ENCODE peak calls at places on chromosomes 12 and 14, in six cellular contexts. I is A549, V is ascending aorta, F is ovary, A is MM.1S, D is stomach. L is an unnamed sample. For H3K4me1, the result is how much of the 10 kb centered on the place peaks cover.

GRCh38 chr12:96810477-96810876 is 96.6 kb upstream of the NEDD1 start:
- DNase-seq in I (peak), V (no peak), F (no peak), A (no peak), D (no peak), L (no peak)

GRCh38 chr12:82774666-82775065 is 88.0 kb downstream of the TMTC2 start:
- DNase-seq in I (no peak), V (no peak), F (no peak), A (no peak), D (no peak), L (no peak)

GRCh38 chr14:99574099-99574880 is 29.7 kb downstream of the CCDC85C start:
- DNase-seq in I (peak), V (no peak), F (peak), A (no peak), D (peak), L (peak)

GRCh38 chr12:106378788-106379187 is 21.2 kb downstream of the POLR3B start:
- DNase-seq in I (no peak), V (no peak), F (no peak), A (no peak), D (no peak), L (no peak)

GRCh38 chr14:39384177-39384576 is 48.1 kb downstream of the FBXO33 start:
- DNase-seq in I (no peak), V (no peak), F (no peak), A (no peak), D (no peak), L (no peak)

GRCh38 chr12:78818487-78818886 is 46.1 kb upstream of the SYT1 start:
- DNase-seq in I (peak), V (no peak), F (no peak), A (no peak), D (no peak), L (no peak)

GRCh38 chr12:116432321-116432750 is 126.8 kb upstream of the MAP1LC3B2 start:
- DNase-seq in I (no peak), V (no peak), F (no peak), A (no peak), D (no peak), L (no peak)

GRCh38 chr12:50520808-50521207 is 16.0 kb downstream of the DIP2B start:
- DNase-seq in I (no peak), V (no peak), F (no peak), A (no peak), D (no peak), L (peak)

GRCh38 chr12:132429932-132430643 is 59.9 kb upstream of the FBRSL1 start:
- DNase-seq in I (peak), V (no peak), F (no peak), A (peak), D (peak), L (peak)

GRCh38 chr14:49895480-49895879 is 2.6 kb downstream of the ARF6 start:
- DNase-seq in I (no peak), V (no peak), F (no peak), A (no peak), D (no peak), L (no peak)

GRCh38 chr12:8860165-8860961 is 37.9 kb downstream of the A2ML1 start:
- DNase-seq in I (peak), V (no peak), F (peak), A (peak), D (peak), L (peak)

GRCh38 chr12:19704966-19705365 is 265.7 kb downstream of the AEBP2 start:
- DNase-seq in I (no peak), V (no peak), F (no peak), A (no peak), D (no peak), L (no peak)

GRCh38 chr14:55138091-55138490 is 9.0 kb downstream of the LGALS3 start:
- DNase-seq in I (no peak), V (no peak), F (no peak), A (no peak), D (no peak), L (no peak)

GRCh38 chr14:74503973-74504335 is 10.4 kb downstream of the ISCA2 start:
- DNase-seq in I (no peak), V (no peak), F (no peak), A (no peak), D (no peak), L (no peak)

GRCh38 chr14:74502236-74503019 is 8.9 kb downstream of the ISCA2 start:
- DNase-seq in I (peak), V (no peak), F (peak), A (peak), D (no peak), L (peak)

GRCh38 chr14:74504412-74504811 is 10.8 kb downstream of the ISCA2 start:
- DNase-seq in I (no peak), V (no peak), F (no peak), A (no peak), D (peak), L (no peak)

GRCh38 chr14:74504874-74505617 is 11.5 kb downstream of the ISCA2 start:
- DNase-seq in I (no peak), V (no peak), F (no peak), A (no peak), D (peak), L (no peak)

DNA sequence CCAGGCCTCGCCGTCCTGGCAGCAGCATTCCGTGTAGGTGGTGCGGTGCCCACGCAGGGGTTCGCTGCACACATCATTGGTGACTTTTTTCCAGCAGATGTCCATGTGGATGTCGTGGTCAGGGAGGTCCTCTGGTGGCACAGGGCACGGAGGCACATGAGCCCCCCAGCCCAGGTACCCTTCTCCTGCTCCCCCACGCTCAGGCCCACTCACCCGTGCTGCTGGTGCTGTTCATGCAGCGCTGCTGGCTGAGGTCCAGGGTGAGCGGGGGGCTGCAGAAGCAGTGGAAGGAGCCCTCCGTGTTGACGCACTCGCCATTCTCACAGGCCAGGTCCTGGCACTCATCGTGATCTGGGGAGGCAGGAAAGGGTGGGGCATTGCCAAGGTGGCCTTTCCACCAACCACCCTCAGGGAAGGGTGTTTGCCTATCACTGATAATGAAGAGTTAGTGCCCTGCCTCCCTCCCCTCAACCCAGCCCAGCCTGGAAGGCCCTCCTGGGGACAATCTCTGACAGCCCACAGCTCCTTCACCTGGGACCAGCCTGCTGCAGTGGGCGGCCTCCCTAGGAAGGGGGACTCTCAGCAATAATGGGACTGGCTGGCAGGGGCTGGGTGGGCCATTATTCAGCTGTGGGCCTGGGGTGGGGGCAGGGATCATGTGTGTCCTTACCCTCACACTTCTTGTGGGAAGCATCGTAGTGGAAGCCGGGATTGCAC is 9.8 kb downstream of the ISCA2 start:
- DNase-seq in I (no peak), V (no peak), F (no peak), A (no peak), D (peak), L (no peak)
- H3K4me1 ChIP-seq in I (under half), V (under half), F (under half), A (under half), D (under half), L (under half)

DNA sequence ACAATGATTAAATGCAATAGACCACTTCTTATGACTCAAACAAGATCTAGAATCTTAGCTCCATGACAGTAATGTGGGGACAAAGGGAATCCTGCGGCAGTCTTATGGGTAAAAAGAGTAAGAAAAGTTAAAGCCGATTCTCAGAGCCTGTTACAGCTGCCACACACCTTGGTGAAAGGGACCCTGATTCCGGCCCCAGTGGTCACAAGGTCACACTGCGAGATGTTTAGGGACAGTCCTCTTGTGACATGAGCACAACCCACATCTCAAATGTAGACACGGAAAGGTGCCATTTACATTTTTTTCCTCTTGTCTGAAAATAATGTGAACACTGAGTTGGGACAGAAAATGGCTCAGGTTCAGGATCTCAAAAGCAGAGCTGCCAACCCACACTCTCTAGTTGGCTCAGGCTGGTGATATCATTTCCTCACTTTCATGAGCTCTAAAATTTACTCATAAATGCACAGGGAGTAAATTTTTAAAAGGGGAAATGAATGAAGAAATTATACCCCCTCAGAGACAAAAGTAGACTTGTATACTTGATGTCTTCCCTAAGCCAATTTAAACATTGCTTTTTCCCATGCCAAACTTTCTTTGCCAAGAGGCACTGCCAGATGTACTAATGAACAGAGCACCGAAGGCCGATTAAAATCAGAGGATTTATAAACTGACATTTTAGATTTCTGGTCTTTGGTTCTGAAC is 113.1 kb upstream of the OVCH1 start:
- DNase-seq in I (no peak), V (no peak), F (no peak), A (no peak), D (no peak), L (peak)
- H3K4me1 ChIP-seq in I (under half), V (under half), F (under half), A (under half), D (under half), L (under half)

GRCh38 chr12:123150804-123151678 is at the start of gene PITPNM2:
- DNase-seq in I (peak), V (no peak), F (peak), A (peak), D (peak), L (peak)

GRCh38 chr12:123151679-123152454 is 977 bp upstream of the PITPNM2 start:
- DNase-seq in I (peak), V (no peak), F (peak), A (no peak), D (no peak), L (no peak)

GRCh38 chr12:123153906-123154305 is 3.0 kb upstream of the PITPNM2 start:
- DNase-seq in I (no peak), V (no peak), F (no peak), A (no peak), D (no peak), L (no peak)

GRCh38 chr12:123150273-123150803 is 552 bp downstream of the PITPNM2 start:
- DNase-seq in I (peak), V (no peak), F (peak), A (no peak), D (no peak), L (peak)

DNA sequence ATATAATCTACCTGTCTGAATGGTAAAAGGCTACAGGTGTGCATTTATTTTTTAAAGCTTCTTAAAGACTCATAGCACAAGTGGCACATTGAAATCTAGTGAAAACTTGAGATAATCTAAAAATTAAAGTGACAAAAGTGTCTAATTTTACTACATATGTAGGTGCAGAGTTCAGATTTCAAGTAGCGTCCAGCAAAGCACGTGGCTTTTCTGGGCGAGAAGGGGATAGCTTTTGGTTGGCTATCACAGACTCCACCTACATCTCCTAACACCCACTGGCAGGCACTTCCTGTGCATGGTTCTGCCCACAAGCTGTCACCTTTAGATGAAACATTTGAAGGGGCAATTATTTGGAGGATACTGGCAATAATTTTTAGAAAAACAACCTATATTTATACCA is 1.9 kb upstream of the PITPNM2 start:
- DNase-seq in I (no peak), V (no peak), F (no peak), A (no peak), D (no peak), L (no peak)
- H3K4me1 ChIP-seq in I (under half), V (under half), F (under half), A (under half), D (under half), L (under half)

GRCh38 chr12:89250648-89251047 is 101.7 kb downstream of the DUSP6 start:
- DNase-seq in I (no peak), V (no peak), F (no peak), A (no peak), D (no peak), L (no peak)
- H3K4me1 ChIP-seq in I (under half), V (under half), F (under half), A (under half), D (under half), L (half or more)

DNA sequence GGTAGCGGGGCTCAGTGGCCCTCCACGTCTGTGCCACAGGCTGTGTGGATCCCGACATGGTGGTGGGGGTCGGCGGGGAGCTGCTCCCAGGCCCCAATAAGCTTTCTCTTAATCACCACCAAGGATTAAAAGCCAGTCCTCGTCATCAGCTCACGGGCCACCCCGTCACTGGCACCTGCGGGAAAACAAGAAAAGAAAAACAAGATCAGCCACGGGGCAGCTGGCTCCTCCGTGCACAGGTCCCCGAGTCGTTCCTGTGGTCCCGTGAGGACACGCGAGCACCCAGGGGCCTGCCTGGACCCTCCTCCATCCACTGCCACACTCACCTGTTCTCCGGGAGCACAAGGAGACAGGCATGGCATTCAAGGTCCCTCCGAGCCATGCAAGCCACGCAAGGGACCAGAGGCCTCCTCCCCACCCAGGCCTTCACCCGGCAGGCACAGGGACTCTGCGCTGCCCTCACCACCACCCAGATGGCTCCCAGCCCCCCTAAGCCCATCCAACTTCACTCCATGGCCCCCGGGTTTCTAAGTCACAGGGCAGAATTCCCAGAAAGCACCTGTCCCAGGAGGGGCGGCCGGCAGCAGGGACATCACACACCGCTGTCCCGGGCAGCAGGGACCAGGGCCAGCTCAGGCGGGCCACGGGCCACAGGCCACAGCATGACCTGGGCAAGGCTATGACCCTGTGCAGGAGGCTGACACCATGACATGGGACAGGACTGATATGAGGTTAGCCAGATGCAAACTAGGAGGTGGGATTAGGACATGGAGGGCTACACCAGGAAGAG is 72.0 kb downstream of the NCOR2 start:
- DNase-seq in I (no peak), V (no peak), F (no peak), A (no peak), D (no peak), L (no peak)
- H3K4me1 ChIP-seq in I (under half), V (under half), F (under half), A (under half), D (half or more), L (under half)

GRCh38 chr14:64725360-64725815 is 21.2 kb downstream of the PLEKHG3 start:
- DNase-seq in I (no peak), V (no peak), F (no peak), A (no peak), D (no peak), L (peak)

GRCh38 chr14:64721899-64722298 is 17.7 kb downstream of the PLEKHG3 start:
- DNase-seq in I (no peak), V (no peak), F (no peak), A (no peak), D (no peak), L (no peak)

GRCh38 chr14:64724578-64724930 is 20.3 kb downstream of the PLEKHG3 start:
- DNase-seq in I (no peak), V (no peak), F (no peak), A (no peak), D (no peak), L (no peak)

GRCh38 chr14:64722842-64723447 is 18.7 kb downstream of the PLEKHG3 start:
- DNase-seq in I (no peak), V (no peak), F (no peak), A (no peak), D (no peak), L (no peak)

DNA sequence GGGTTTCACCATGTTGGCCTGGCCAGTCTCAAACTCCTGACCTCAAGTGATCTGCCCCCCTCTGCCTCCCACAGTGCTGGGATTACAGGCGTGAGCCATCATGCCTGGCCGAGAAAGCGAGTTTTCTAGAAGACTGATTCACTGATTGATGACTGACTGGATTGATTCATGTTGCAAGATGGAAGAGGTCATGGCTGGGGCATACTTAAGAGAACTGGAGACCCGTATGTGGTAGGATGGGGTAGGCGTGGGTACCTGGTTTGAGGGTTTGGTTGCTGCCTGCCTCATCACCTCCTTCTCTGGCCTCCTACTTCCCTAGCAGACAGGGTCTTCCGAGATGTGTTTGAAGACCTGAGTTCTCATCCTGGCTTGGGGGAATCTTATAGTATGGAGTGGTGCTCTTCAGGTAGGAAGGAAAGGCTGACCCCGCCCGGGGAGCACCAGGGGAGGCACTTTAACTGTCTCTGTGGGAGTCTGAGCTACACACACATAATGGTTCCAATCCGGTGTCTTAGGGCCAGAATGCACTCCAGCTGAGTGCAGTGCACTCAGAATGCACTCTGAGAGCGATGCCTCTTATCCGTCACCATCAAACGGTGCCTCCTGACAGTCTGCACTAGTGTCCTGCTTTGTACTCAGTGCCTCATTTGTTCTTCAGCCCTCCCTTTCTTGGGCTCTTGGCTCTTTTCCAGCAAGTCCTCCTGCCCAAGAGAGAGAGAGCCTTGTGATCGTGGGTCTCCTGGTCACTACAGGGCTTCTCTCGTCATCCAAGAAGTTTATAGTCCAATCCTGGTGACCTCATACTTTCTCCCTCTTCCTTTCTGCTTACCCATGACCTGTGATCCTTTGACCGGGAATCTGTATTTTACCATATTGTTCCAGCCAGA is 19.7 kb downstream of the PLEKHG3 start:
- DNase-seq in I (no peak), V (no peak), F (no peak), A (no peak), D (no peak), L (no peak)
- H3K4me1 ChIP-seq in I (half or more), V (under half), F (under half), A (under half), D (half or more), L (under half)

DNA sequence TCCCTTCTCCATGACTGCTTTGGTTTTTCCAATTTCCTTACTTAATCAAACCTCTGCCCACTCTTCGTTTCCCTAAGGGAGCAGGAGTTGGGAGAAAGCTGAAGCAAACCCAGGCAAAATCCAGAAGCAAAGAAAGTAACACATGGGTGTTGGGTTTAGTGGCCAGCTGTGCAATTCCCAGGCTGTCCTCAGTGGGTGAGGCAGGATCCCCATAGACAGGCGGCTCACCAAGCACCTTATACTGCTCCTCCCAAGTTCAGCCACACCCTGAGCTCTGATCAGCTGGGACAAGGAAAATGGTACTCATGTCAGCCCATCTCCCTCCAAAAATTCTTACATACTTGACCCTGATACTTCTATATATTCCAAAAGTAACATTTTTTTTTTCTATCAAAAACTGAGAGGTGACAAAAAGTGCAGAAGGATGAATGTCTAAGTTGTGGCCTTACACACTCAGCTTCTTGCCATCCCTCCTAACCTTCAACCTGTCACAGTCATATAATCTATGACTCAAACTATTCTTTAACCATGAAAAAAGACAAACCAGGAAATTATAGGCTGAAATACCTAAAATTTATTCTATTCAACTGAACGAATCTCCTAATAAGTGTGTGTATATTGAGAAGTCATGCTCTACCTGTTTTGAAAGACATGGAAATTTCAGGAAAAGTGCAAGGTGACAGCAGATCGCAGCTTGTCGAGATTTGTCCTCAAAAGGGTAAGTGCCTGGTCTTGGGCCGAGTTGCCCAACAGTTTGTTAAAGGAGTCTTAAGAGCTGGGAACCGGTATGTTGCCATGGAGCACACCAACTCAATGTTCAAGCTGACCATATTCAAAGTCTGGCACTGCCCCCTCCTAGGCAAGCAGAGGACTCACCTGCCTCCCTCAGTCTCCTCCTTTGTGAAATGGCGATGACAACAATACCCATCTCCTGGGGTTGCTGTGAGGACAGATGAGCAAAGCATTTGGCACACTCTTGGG is 17.6 kb upstream of the ZFP36L1 start:
- DNase-seq in I (no peak), V (no peak), F (peak), A (no peak), D (no peak), L (no peak)
- H3K4me1 ChIP-seq in I (under half), V (under half), F (under half), A (under half), D (half or more), L (under half)

GRCh38 chr12:93167331-93167730 is 210.4 kb upstream of the NUDT4 start:
- DNase-seq in I (no peak), V (no peak), F (no peak), A (no peak), D (no peak), L (no peak)
- H3K4me1 ChIP-seq in I (under half), V (under half), F (under half), A (under half), D (under half), L (under half)

L was measured in A673.